ENCODE peak calls at places on chromosomes 6 and 20, in six cellular contexts. One of them, this sample, is unnamed.

GRCh38 chr6:42572523-42572922 is 8.7 kb downstream of the UBR2 start:
- DNase-seq in IMR-90: no peak
- DNase-seq in right atrium auricular region: no peak
- DNase-seq in B cell: peak
- DNase-seq in endothelial cell: no peak
- DNase-seq in astrocyte of the spinal cord: no peak
- DNase-seq in this sample: no peak

GRCh38 chr6:148340586-148341297 is 1.9 kb upstream of the SASH1 start:
- DNase-seq in astrocyte of the spinal cord: no peak
- DNase-seq in endothelial cell: no peak
- DNase-seq in IMR-90: no peak
- DNase-seq in B cell: no peak
- DNase-seq in right atrium auricular region: no peak
- DNase-seq in this sample: no peak

GRCh38 chr6:26268659-26269402 is 96.2 kb upstream of the BTN3A2 start:
- DNase-seq in endothelial cell: no peak
- DNase-seq in right atrium auricular region: no peak
- DNase-seq in astrocyte of the spinal cord: peak
- DNase-seq in B cell: no peak
- DNase-seq in IMR-90: peak
- DNase-seq in this sample: no peak

GRCh38 chr6:62367601-62368000 is 81.6 kb upstream of the KHDRBS2 start:
- DNase-seq in B cell: peak
- DNase-seq in endothelial cell: no peak
- DNase-seq in IMR-90: no peak
- DNase-seq in astrocyte of the spinal cord: no peak
- DNase-seq in right atrium auricular region: no peak
- DNase-seq in this sample: no peak

GRCh38 chr20:61808497-61808896 is 257.2 kb downstream of the TAF4 start:
- DNase-seq in B cell: no peak
- DNase-seq in astrocyte of the spinal cord: no peak
- DNase-seq in endothelial cell: no peak
- DNase-seq in right atrium auricular region: no peak
- DNase-seq in IMR-90: no peak
- DNase-seq in this sample: peak

GRCh38 chr6:151502499-151502898 is 8.7 kb downstream of the CCDC170 start:
- DNase-seq in B cell: no peak
- DNase-seq in astrocyte of the spinal cord: peak
- DNase-seq in endothelial cell: no peak
- DNase-seq in IMR-90: peak
- DNase-seq in right atrium auricular region: no peak
- DNase-seq in this sample: no peak

GRCh38 chr6:154738561-154738961 is 5.3 kb downstream of the SCAF8 start:
- DNase-seq in astrocyte of the spinal cord: peak
- DNase-seq in endothelial cell: no peak
- DNase-seq in right atrium auricular region: no peak
- DNase-seq in B cell: no peak
- DNase-seq in IMR-90: peak
- DNase-seq in this sample: no peak

GRCh38 chr6:52286798-52287432 is 2.4 kb upstream of the MCM3 start:
- DNase-seq in endothelial cell: peak
- DNase-seq in astrocyte of the spinal cord: peak
- DNase-seq in right atrium auricular region: no peak
- DNase-seq in IMR-90: peak
- DNase-seq in B cell: no peak
- DNase-seq in this sample: peak

GRCh38 chr6:52612336-52613096 is 35.7 kb upstream of the TRAM2 start:
- DNase-seq in IMR-90: peak
- DNase-seq in endothelial cell: no peak
- DNase-seq in astrocyte of the spinal cord: no peak
- DNase-seq in right atrium auricular region: no peak
- DNase-seq in B cell: no peak
- DNase-seq in this sample: no peak

GRCh38 chr6:47655719-47656595 is 42.4 kb upstream of the ADGRF4 start:
- DNase-seq in IMR-90: no peak
- DNase-seq in astrocyte of the spinal cord: peak
- DNase-seq in right atrium auricular region: no peak
- DNase-seq in B cell: no peak
- DNase-seq in endothelial cell: no peak
- DNase-seq in this sample: peak

GRCh38 chr20:47392721-47393073 is 36.2 kb upstream of the ZMYND8 start:
- DNase-seq in astrocyte of the spinal cord: no peak
- DNase-seq in B cell: no peak
- DNase-seq in endothelial cell: no peak
- DNase-seq in right atrium auricular region: no peak
- DNase-seq in IMR-90: peak
- DNase-seq in this sample: no peak

GRCh38 chr6:40958740-40959139 is 80.3 kb downstream of the UNC5CL start:
- DNase-seq in B cell: no peak
- DNase-seq in astrocyte of the spinal cord: no peak
- DNase-seq in endothelial cell: no peak
- DNase-seq in right atrium auricular region: no peak
- DNase-seq in IMR-90: peak
- DNase-seq in this sample: no peak

GRCh38 chr6:45445749-45446454 is 68.2 kb upstream of the SUPT3H start:
- DNase-seq in endothelial cell: peak
- DNase-seq in astrocyte of the spinal cord: peak
- DNase-seq in B cell: no peak
- DNase-seq in right atrium auricular region: peak
- DNase-seq in IMR-90: peak
- DNase-seq in this sample: no peak

GRCh38 chr6:43636312-43636667 is 650 bp downstream of the MAD2L1BP start:
- DNase-seq in endothelial cell: no peak
- DNase-seq in IMR-90: peak
- DNase-seq in right atrium auricular region: no peak
- DNase-seq in astrocyte of the spinal cord: no peak
- DNase-seq in B cell: no peak
- DNase-seq in this sample: no peak

GRCh38 chr6:167441653-167442644 is 117.1 kb downstream of the TTLL2 start:
- DNase-seq in endothelial cell: peak
- DNase-seq in B cell: no peak
- DNase-seq in right atrium auricular region: no peak
- DNase-seq in astrocyte of the spinal cord: peak
- DNase-seq in IMR-90: no peak
- DNase-seq in this sample: no peak

GRCh38 chr20:24698706-24699206 is 229.3 kb downstream of the SYNDIG1 start:
- DNase-seq in endothelial cell: no peak
- DNase-seq in B cell: no peak
- DNase-seq in right atrium auricular region: no peak
- DNase-seq in astrocyte of the spinal cord: no peak
- DNase-seq in IMR-90: no peak
- DNase-seq in this sample: no peak

GRCh38 chr20:62598761-62599194 is 43.5 kb upstream of the SLCO4A1 start:
- DNase-seq in endothelial cell: no peak
- DNase-seq in B cell: no peak
- DNase-seq in right atrium auricular region: no peak
- DNase-seq in astrocyte of the spinal cord: no peak
- DNase-seq in IMR-90: no peak
- DNase-seq in this sample: no peak

GRCh38 chr6:134477991-134478635 is 160.2 kb upstream of the SGK1 start:
- DNase-seq in astrocyte of the spinal cord: peak
- DNase-seq in endothelial cell: no peak
- DNase-seq in IMR-90: peak
- DNase-seq in right atrium auricular region: no peak
- DNase-seq in B cell: no peak
- DNase-seq in this sample: no peak

GRCh38 chr20:44328428-44328827 is 8.4 kb upstream of the R3HDML start:
- DNase-seq in right atrium auricular region: no peak
- DNase-seq in astrocyte of the spinal cord: no peak
- DNase-seq in endothelial cell: no peak
- DNase-seq in IMR-90: no peak
- DNase-seq in B cell: no peak
- DNase-seq in this sample: no peak

GRCh38 chr20:18001131-18001921 is 32.5 kb downstream of the MGME1 start:
- DNase-seq in endothelial cell: no peak
- DNase-seq in astrocyte of the spinal cord: peak
- DNase-seq in B cell: no peak
- DNase-seq in right atrium auricular region: peak
- DNase-seq in IMR-90: peak
- DNase-seq in this sample: no peak

GRCh38 chr6:1007159-1007558 is 304.7 kb upstream of the FOXQ1 start:
- DNase-seq in IMR-90: no peak
- DNase-seq in right atrium auricular region: no peak
- DNase-seq in astrocyte of the spinal cord: no peak
- DNase-seq in endothelial cell: no peak
- DNase-seq in B cell: no peak
- DNase-seq in this sample: no peak

GRCh38 chr20:24970030-24970553 is 21.0 kb downstream of the CST7 start:
- DNase-seq in endothelial cell: no peak
- DNase-seq in right atrium auricular region: peak
- DNase-seq in astrocyte of the spinal cord: no peak
- DNase-seq in IMR-90: no peak
- DNase-seq in B cell: no peak
- DNase-seq in this sample: no peak

GRCh38 chr6:169503556-169503955 is 198.3 kb downstream of the WDR27 start:
- DNase-seq in right atrium auricular region: no peak
- DNase-seq in IMR-90: no peak
- DNase-seq in B cell: no peak
- DNase-seq in astrocyte of the spinal cord: no peak
- DNase-seq in endothelial cell: no peak
- DNase-seq in this sample: no peak

GRCh38 chr20:11375966-11376365 is 541.7 kb upstream of the BTBD3 start:
- DNase-seq in IMR-90: peak
- DNase-seq in right atrium auricular region: no peak
- DNase-seq in B cell: no peak
- DNase-seq in endothelial cell: no peak
- DNase-seq in astrocyte of the spinal cord: no peak
- DNase-seq in this sample: no peak

GRCh38 chr20:11376998-11377397 is 540.7 kb upstream of the BTBD3 start:
- DNase-seq in endothelial cell: no peak
- DNase-seq in astrocyte of the spinal cord: peak
- DNase-seq in IMR-90: peak
- DNase-seq in B cell: no peak
- DNase-seq in right atrium auricular region: no peak
- DNase-seq in this sample: no peak

GRCh38 chr20:11373391-11373790 is 544.3 kb upstream of the BTBD3 start:
- DNase-seq in right atrium auricular region: no peak
- DNase-seq in endothelial cell: no peak
- DNase-seq in astrocyte of the spinal cord: no peak
- DNase-seq in IMR-90: no peak
- DNase-seq in B cell: no peak
- DNase-seq in this sample: no peak

GRCh38 chr20:11376406-11376805 is 541.3 kb upstream of the BTBD3 start:
- DNase-seq in astrocyte of the spinal cord: peak
- DNase-seq in right atrium auricular region: no peak
- DNase-seq in IMR-90: peak
- DNase-seq in endothelial cell: no peak
- DNase-seq in B cell: no peak
- DNase-seq in this sample: no peak

GRCh38 chr20:11375368-11375767 is 542.3 kb upstream of the BTBD3 start:
- DNase-seq in B cell: no peak
- DNase-seq in right atrium auricular region: no peak
- DNase-seq in astrocyte of the spinal cord: no peak
- DNase-seq in IMR-90: no peak
- DNase-seq in endothelial cell: no peak
- DNase-seq in this sample: no peak
- TF ChIP-seq CTCF in B cell: no peak
- TF ChIP-seq CTCF in right atrium auricular region: no peak
- TF ChIP-seq CTCF in astrocyte of the spinal cord: no peak
- TF ChIP-seq CTCF in IMR-90: no peak
- TF ChIP-seq CTCF in endothelial cell: no peak
- TF ChIP-seq CTCF in this sample: no peak

GRCh38 chr20:56796345-56796744 is 167.2 kb downstream of the TFAP2C start:
- DNase-seq in endothelial cell: no peak
- DNase-seq in astrocyte of the spinal cord: no peak
- DNase-seq in right atrium auricular region: no peak
- DNase-seq in B cell: no peak
- DNase-seq in IMR-90: no peak
- DNase-seq in this sample: no peak

GRCh38 chr20:56800088-56800487 is 171.0 kb downstream of the TFAP2C start:
- DNase-seq in right atrium auricular region: no peak
- DNase-seq in astrocyte of the spinal cord: no peak
- DNase-seq in B cell: no peak
- DNase-seq in endothelial cell: no peak
- DNase-seq in IMR-90: no peak
- DNase-seq in this sample: no peak

GRCh38 chr20:56799187-56799586 is 170.1 kb downstream of the TFAP2C start:
- DNase-seq in IMR-90: no peak
- DNase-seq in endothelial cell: no peak
- DNase-seq in B cell: no peak
- DNase-seq in astrocyte of the spinal cord: no peak
- DNase-seq in right atrium auricular region: no peak
- DNase-seq in this sample: no peak

GRCh38 chr20:56797023-56797422 is 167.9 kb downstream of the TFAP2C start:
- DNase-seq in endothelial cell: no peak
- DNase-seq in astrocyte of the spinal cord: no peak
- DNase-seq in B cell: no peak
- DNase-seq in right atrium auricular region: no peak
- DNase-seq in IMR-90: no peak
- DNase-seq in this sample: no peak

GRCh38 chr20:56798634-56799033 is 169.5 kb downstream of the TFAP2C start:
- DNase-seq in IMR-90: no peak
- DNase-seq in B cell: no peak
- DNase-seq in right atrium auricular region: no peak
- DNase-seq in endothelial cell: no peak
- DNase-seq in astrocyte of the spinal cord: no peak
- DNase-seq in this sample: no peak
- TF ChIP-seq CTCF in IMR-90: no peak
- TF ChIP-seq CTCF in B cell: no peak
- TF ChIP-seq CTCF in right atrium auricular region: no peak
- TF ChIP-seq CTCF in endothelial cell: no peak
- TF ChIP-seq CTCF in astrocyte of the spinal cord: no peak
- TF ChIP-seq CTCF in this sample: no peak

GRCh38 chr6:127968394-127968793 is 67.5 kb upstream of the THEMIS start:
- DNase-seq in endothelial cell: no peak
- DNase-seq in right atrium auricular region: no peak
- DNase-seq in IMR-90: no peak
- DNase-seq in astrocyte of the spinal cord: no peak
- DNase-seq in B cell: no peak
- DNase-seq in this sample: no peak

GRCh38 chr6:127966616-127967015 is 65.8 kb upstream of the THEMIS start:
- DNase-seq in right atrium auricular region: no peak
- DNase-seq in endothelial cell: no peak
- DNase-seq in B cell: no peak
- DNase-seq in astrocyte of the spinal cord: no peak
- DNase-seq in IMR-90: peak
- DNase-seq in this sample: no peak

GRCh38 chr6:127969701-127970100 is 68.8 kb upstream of the THEMIS start:
- DNase-seq in B cell: no peak
- DNase-seq in endothelial cell: no peak
- DNase-seq in IMR-90: no peak
- DNase-seq in right atrium auricular region: no peak
- DNase-seq in astrocyte of the spinal cord: no peak
- DNase-seq in this sample: no peak

GRCh38 chr6:127971386-127971785 is 70.5 kb upstream of the THEMIS start:
- DNase-seq in IMR-90: no peak
- DNase-seq in right atrium auricular region: no peak
- DNase-seq in B cell: no peak
- DNase-seq in astrocyte of the spinal cord: no peak
- DNase-seq in endothelial cell: no peak
- DNase-seq in this sample: no peak

GRCh38 chr6:127967708-127968107 is 66.8 kb upstream of the THEMIS start:
- DNase-seq in right atrium auricular region: no peak
- DNase-seq in IMR-90: no peak
- DNase-seq in endothelial cell: no peak
- DNase-seq in B cell: no peak
- DNase-seq in astrocyte of the spinal cord: no peak
- DNase-seq in this sample: no peak
- TF ChIP-seq CTCF in right atrium auricular region: no peak
- TF ChIP-seq CTCF in IMR-90: no peak
- TF ChIP-seq CTCF in endothelial cell: no peak
- TF ChIP-seq CTCF in B cell: no peak
- TF ChIP-seq CTCF in astrocyte of the spinal cord: no peak
- TF ChIP-seq CTCF in this sample: no peak

GRCh38 chr20:12358655-12359009 is 440.9 kb downstream of the BTBD3 start:
- DNase-seq in B cell: no peak
- DNase-seq in endothelial cell: no peak
- DNase-seq in right atrium auricular region: no peak
- DNase-seq in astrocyte of the spinal cord: no peak
- DNase-seq in IMR-90: no peak
- DNase-seq in this sample: no peak
- TF ChIP-seq CTCF in B cell: no peak
- TF ChIP-seq CTCF in endothelial cell: no peak
- TF ChIP-seq CTCF in right atrium auricular region: no peak
- TF ChIP-seq CTCF in astrocyte of the spinal cord: no peak
- TF ChIP-seq CTCF in IMR-90: no peak
- TF ChIP-seq CTCF in this sample: no peak